ENCODE peak calls at places on chromosome 22, in seven cellular contexts. T is IMR-90, R is neuronal stem cell, E is trophoblast cell, H is H9, Z is mesendoderm, U is H1. J is an unnamed sample. For H3K79me1 and H3K4me1, the result is how much of the 10 kb centered on the place peaks cover.

GRCh38 chr22:19940536-19941364 is 822 bp upstream of the COMT start:
- DNase-seq in E (no peak), U (no peak), H (no peak), R (no peak), T (no peak), Z (no peak), J (no peak)

GRCh38 chr22:40029189-40029890 is 34.6 kb downstream of the FAM83F start:
- DNase-seq in Z (no peak), T (no peak), U (no peak), R (no peak), H (no peak), E (no peak), J (no peak)

GRCh38 chr22:39625554-39626537 is 55.3 kb downstream of the CACNA1I start:
- DNase-seq in U (no peak), Z (no peak), T (no peak), H (no peak), R (no peak), E (no peak), J (no peak)

GRCh38 chr22:45946805-45947600 is 30.0 kb downstream of the WNT7B start:
- DNase-seq in R (no peak), E (no peak), H (no peak), U (no peak), Z (no peak), T (no peak), J (no peak)

GRCh38 chr22:30717331-30717921 is 22.8 kb downstream of the OSBP2 start:
- DNase-seq in R (no peak), Z (no peak), E (no peak), T (peak), U (no peak), H (no peak), J (peak)

GRCh38 chr22:43237280-43237679 is 50.3 kb upstream of the TTLL12 start:
- DNase-seq in H (no peak), R (no peak), T (no peak), E (no peak), Z (no peak), U (no peak), J (no peak)

GRCh38 chr22:49701380-49702067 is 126.1 kb downstream of the BRD1 start:
- DNase-seq in T (no peak), Z (peak), E (no peak), R (no peak), U (peak), H (no peak), J (no peak)

GRCh38 chr22:47089374-47089773 is 326.9 kb downstream of the TBC1D22A start:
- DNase-seq in H (no peak), E (no peak), Z (no peak), R (no peak), U (no peak), T (no peak), J (no peak)

GRCh38 chr22:30078320-30079311 is 1.6 kb upstream of the HORMAD2 start:
- DNase-seq in U (no peak), R (no peak), E (no peak), Z (no peak), T (no peak), H (no peak), J (no peak)

GRCh38 chr22:48574776-48575566 is 1252.7 kb downstream of the BRD1 start:
- DNase-seq in T (no peak), R (peak), E (no peak), H (peak), Z (peak), U (peak), J (no peak)

GRCh38 chr22:24996420-24996952 is 44.0 kb downstream of the KIAA1671 start:
- DNase-seq in T (no peak), R (peak), Z (peak), H (peak), U (peak), E (no peak), J (peak)

GRCh38 chr22:48492371-48493320 is 1335.0 kb downstream of the BRD1 start:
- DNase-seq in H (peak), Z (peak), R (peak), U (peak), E (peak), T (peak), J (peak)

GRCh38 chr22:29820941-29821789 is 16.9 kb downstream of the ASCC2 start:
- DNase-seq in T (peak), R (no peak), E (peak), Z (no peak), H (no peak), U (no peak), J (peak)

GRCh38 chr22:45917146-45917545 is 59.8 kb downstream of the WNT7B start:
- DNase-seq in H (no peak), E (no peak), Z (no peak), U (no peak), T (no peak), R (no peak), J (no peak)

GRCh38 chr22:45284705-45285305 is at the start of gene UPK3A:
- DNase-seq in E (peak), T (no peak), Z (peak), R (peak), H (peak), U (peak), J (peak)

GRCh38 chr22:46576556-46577351 is 39.3 kb upstream of the CELSR1 start:
- DNase-seq in U (no peak), E (no peak), T (peak), R (peak), H (peak), Z (peak), J (peak)

GRCh38 chr22:19059481-19060278 is 62.5 kb downstream of the DGCR2 start:
- DNase-seq in Z (no peak), E (no peak), U (no peak), T (no peak), H (no peak), R (no peak), J (no peak)

GRCh38 chr22:49922484-49922883 is 4.0 kb downstream of the CRELD2 start:
- DNase-seq in Z (no peak), R (no peak), U (no peak), H (no peak), E (no peak), T (no peak), J (no peak)

GRCh38 chr22:32206774-32207758 is 2.2 kb upstream of the RFPL2 start:
- DNase-seq in H (peak), T (no peak), Z (peak), U (peak), E (no peak), R (no peak), J (peak)

GRCh38 chr22:26406118-26406517 is 22.9 kb upstream of the ASPHD2 start:
- DNase-seq in R (no peak), Z (peak), E (no peak), U (no peak), H (no peak), T (peak), J (no peak)

GRCh38 chr22:45103756-45104155 is 60.0 kb upstream of the NUP50 start:
- DNase-seq in E (no peak), H (peak), U (no peak), Z (no peak), R (no peak), T (no peak), J (no peak)

GRCh38 chr22:32765117-32765618 is 36.3 kb upstream of the TIMP3 start:
- DNase-seq in R (no peak), Z (no peak), H (no peak), U (no peak), E (no peak), T (no peak), J (peak)

GRCh38 chr22:45504703-45505341 is 2.1 kb downstream of the FBLN1 start:
- DNase-seq in Z (peak), R (peak), T (peak), E (no peak), H (no peak), U (peak), J (peak)

GRCh38 chr22:32323513-32324164 is 34.0 kb upstream of the RFPL3 start:
- DNase-seq in T (no peak), H (peak), R (no peak), Z (no peak), U (peak), E (no peak), J (no peak)

GRCh38 chr22:50487290-50488005 is 789 bp downstream of the MIOX start:
- DNase-seq in T (no peak), H (no peak), Z (no peak), R (no peak), E (no peak), U (no peak), J (no peak)

GRCh38 chr22:46300491-46300890 is 3.8 kb downstream of the GTSE1 start:
- DNase-seq in E (no peak), H (no peak), T (no peak), U (no peak), Z (no peak), R (no peak), J (no peak)

GRCh38 chr22:46066691-46067090 is 83.6 kb upstream of the PPARA start:
- DNase-seq in H (no peak), Z (no peak), R (no peak), T (no peak), E (no peak), U (no peak), J (no peak)

GRCh38 chr22:47122441-47123000 is 360.1 kb downstream of the TBC1D22A start:
- DNase-seq in Z (no peak), U (no peak), H (no peak), E (no peak), R (no peak), T (no peak), J (no peak)

GRCh38 chr22:25113316-25113721 is 86.3 kb upstream of the CRYBB3 start:
- DNase-seq in E (no peak), H (no peak), T (no peak), R (no peak), Z (peak), U (no peak), J (peak)

GRCh38 chr22:50174382-50175190 is 4.1 kb downstream of the PANX2 start:
- DNase-seq in R (no peak), E (no peak), Z (no peak), U (no peak), H (no peak), T (no peak), J (no peak)

GRCh38 chr22:50403701-50404101 is 60.6 kb downstream of the PPP6R2 start:
- DNase-seq in R (no peak), U (no peak), E (no peak), Z (no peak), T (no peak), H (no peak), J (no peak)

GRCh38 chr22:33756508-33756949 is 163.7 kb downstream of the LARGE1 start:
- DNase-seq in T (no peak), Z (peak), U (no peak), R (no peak), E (no peak), H (peak), J (no peak)

GRCh38 chr22:50105529-50106100 is 15.8 kb downstream of the MOV10L1 start:
- DNase-seq in R (no peak), T (peak), U (no peak), H (no peak), Z (no peak), E (no peak), J (peak)

GRCh38 chr22:29877620-29878019 is 5.4 kb upstream of the MTMR3 start:
- DNase-seq in H (no peak), Z (no peak), R (no peak), U (peak), E (no peak), T (peak), J (no peak)

GRCh38 chr22:45302047-45302446 is 7.7 kb upstream of the FAM118A start:
- DNase-seq in Z (no peak), T (peak), H (no peak), U (no peak), E (no peak), R (no peak), J (peak)

GRCh38 chr22:20424937-20425587 is 12.6 kb downstream of the SCARF2 start:
- DNase-seq in E (peak), R (no peak), H (peak), T (no peak), U (no peak), Z (peak), J (no peak)

GRCh38 chr22:48824673-48825651 is 1002.7 kb downstream of the BRD1 start:
- DNase-seq in T (no peak), R (no peak), Z (no peak), U (no peak), E (no peak), H (no peak), J (no peak)

GRCh38 chr22:47328550-47329243 is 566.2 kb downstream of the TBC1D22A start:
- DNase-seq in E (no peak), H (no peak), R (no peak), T (peak), U (no peak), Z (no peak), J (no peak)

GRCh38 chr22:39825661-39826102 is 67.9 kb downstream of the ENTHD1 start:
- DNase-seq in T (no peak), E (no peak), U (no peak), Z (no peak), R (no peak), H (no peak), J (no peak)

GRCh38 chr22:44392446-44392921 is 79.7 kb upstream of the SHISAL1 start:
- DNase-seq in R (no peak), H (peak), E (no peak), U (peak), Z (no peak), T (peak), J (no peak)

GRCh38 chr22:35797411-35797810 is 79.7 kb downstream of the APOL5 start:
- DNase-seq in H (no peak), Z (no peak), U (no peak), R (no peak), E (no peak), T (no peak), J (no peak)
- H2BK5ac ChIP-seq in H (no peak), Z (no peak), U (no peak), R (no peak), E (no peak), T (no peak), J (no peak)

GRCh38 chr22:37525746-37526350 is 6.6 kb upstream of the CARD10 start:
- DNase-seq in T (no peak), H (no peak), Z (no peak), U (no peak), E (no peak), R (no peak), J (no peak)
- H3K79me1 ChIP-seq in T (under half), H (under half), Z (under half), U (under half), E (under half), R (under half), J (under half)

GRCh38 chr22:42074846-42075245 is 798 bp downstream of the PHETA2 start:
- DNase-seq in T (no peak), U (no peak), H (no peak), R (no peak), Z (no peak), E (no peak), J (no peak)
- H3K4me1 ChIP-seq in T (under half), U (under half), H (under half), R (under half), Z (under half), E (under half), J (under half)

DNA sequence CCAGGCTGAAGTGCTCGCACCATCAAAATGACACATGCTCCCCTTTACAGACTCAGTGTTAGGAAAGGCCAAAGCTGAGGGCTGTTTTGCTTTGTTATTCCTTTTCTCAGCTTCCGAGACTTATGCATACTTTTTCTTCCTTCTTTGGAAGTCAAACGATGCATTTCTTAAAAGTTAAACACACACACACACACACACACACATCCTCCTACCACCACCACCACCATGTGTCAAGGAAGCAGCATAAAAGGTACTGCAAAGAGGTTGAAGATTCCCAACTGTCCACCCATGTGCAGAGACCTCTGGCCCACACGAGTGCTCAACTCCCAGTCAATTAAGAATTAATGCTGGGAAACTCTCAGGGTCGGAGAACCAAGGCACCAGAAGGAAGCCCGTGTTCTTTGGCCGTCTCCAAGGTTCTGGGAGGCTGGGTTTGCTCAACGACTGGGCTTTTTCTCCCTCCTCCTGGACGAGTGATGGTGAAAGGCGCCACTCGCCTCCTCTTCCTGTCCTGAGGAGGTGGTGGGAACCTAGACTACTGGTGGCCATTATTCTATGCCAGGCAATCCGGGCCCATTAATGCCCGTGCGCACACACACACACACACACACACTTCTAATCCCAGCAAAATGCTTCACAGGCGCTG is 15.2 kb downstream of the MN1 start:
- DNase-seq in H (no peak), Z (no peak), T (no peak), E (no peak), U (no peak), R (no peak), J (no peak)
- H2BK5ac ChIP-seq in H (no peak), Z (no peak), T (no peak), E (no peak), U (no peak), R (no peak), J (no peak)

GRCh38 chr22:17823964-17824363 is 49.7 kb upstream of the BID start:
- DNase-seq in R (no peak), Z (no peak), U (no peak), T (no peak), H (no peak), E (no peak), J (no peak)
- H3K79me1 ChIP-seq in R (under half), Z (under half), U (under half), T (under half), H (under half), E (under half), J (half or more)

GRCh38 chr22:23212061-23213030 is 32.0 kb downstream of the BCR start:
- DNase-seq in H (no peak), T (no peak), U (no peak), Z (no peak), E (no peak), R (no peak), J (no peak)
- H3K4me1 ChIP-seq in H (under half), T (under half), U (under half), Z (under half), E (under half), R (under half), J (under half)